ENCODE peak calls at places on chromosomes 11 and 22, in eight cellular contexts. M is activated CD4-positive, alpha-beta T cell treated with anti-CD3 and anti-CD28 coated beads for 4 hours; E is lower leg skin; X is globus pallidus; Y is PC-3; I is ovary; O is endodermal cell; T is fibroblast of pulmonary artery. H is an unnamed sample.

GRCh38 chr11:69656536-69657455 is 15.8 kb downstream of the CCND1 start:
- DNase-seq in E (no peak), X (no peak), Y (no peak), I (peak; percentile 4), T (no peak), M (no peak), O (peak; percentile 57), H (no peak)

GRCh38 chr11:130471731-130472433 is 23.4 kb downstream of the ADAMTS15 start:
- DNase-seq in O (no peak), T (no peak), M (no peak), I (no peak), X (no peak), Y (no peak), E (peak; percentile 86), H (no peak)

GRCh38 chr11:86938900-86939880 is 16.0 kb downstream of the FZD4 start:
- DNase-seq in X (peak; percentile 59), T (peak; percentile 80), Y (peak; percentile 83), E (no peak), M (no peak), I (no peak), O (no peak), H (no peak)

GRCh38 chr11:121930004-121930965 is 185.7 kb downstream of the BLID start:
- DNase-seq in Y (no peak), O (no peak), I (no peak), T (peak; percentile 46), X (peak; percentile 56), M (no peak), E (no peak), H (no peak)

GRCh38 chr11:60831501-60832079 is 10.3 kb upstream of the CCDC86 start:
- DNase-seq in E (no peak), M (no peak), Y (peak; percentile 94), T (no peak), I (no peak), X (no peak), O (no peak), H (no peak)

GRCh38 chr11:34154059-34154875 is 48.8 kb downstream of the NAT10 start:
- DNase-seq in O (no peak), T (no peak), M (no peak), I (no peak), X (no peak), E (no peak), Y (no peak), H (no peak)

GRCh38 chr22:26887456-26887855 is 230.1 kb downstream of the MIAT start:
- DNase-seq in O (no peak), M (no peak), I (no peak), Y (no peak), X (no peak), T (peak; percentile 84), E (no peak), H (no peak)

GRCh38 chr11:65911682-65912568 is 6.9 kb downstream of the C11orf68 start:
- DNase-seq in Y (peak; percentile 99), T (peak; percentile 80), E (peak; percentile 95), X (no peak), I (peak; percentile 72), M (no peak), O (peak; percentile 88), H (no peak)

GRCh38 chr11:60005360-60005759 is 11.6 kb upstream of the OOSP4B start:
- DNase-seq in O (no peak), X (no peak), Y (peak; percentile 75), E (no peak), M (no peak), T (no peak), I (no peak), H (no peak)

GRCh38 chr11:24965780-24966179 is 468.9 kb downstream of the LUZP2 start:
- DNase-seq in X (no peak), I (no peak), T (peak; percentile 7), E (no peak), Y (peak; percentile 8), O (no peak), M (no peak), H (no peak)

GRCh38 chr11:1202154-1202775 is 20.6 kb upstream of the MUC5B start:
- DNase-seq in O (peak; percentile 49), X (no peak), M (no peak), E (peak; percentile 72), T (no peak), I (no peak), Y (no peak), H (no peak)

GRCh38 chr11:69868003-69868865 is 49.0 kb upstream of the FGF3 start:
- DNase-seq in M (no peak), X (no peak), Y (no peak), I (no peak), T (no peak), E (peak; percentile 79), O (peak; percentile 55), H (no peak)

GRCh38 chr11:68840661-68841653 is 759 bp downstream of the CPT1A start:
- DNase-seq in E (peak; percentile 92), M (peak; percentile 6), O (peak; percentile 79), T (peak; percentile 56), Y (peak; percentile 59), I (peak; percentile 74), X (peak; percentile 29), H (no peak)

GRCh38 chr11:68216171-68216938 is 3.3 kb upstream of the KMT5B start:
- DNase-seq in O (no peak), T (no peak), E (no peak), Y (peak; percentile 15), X (no peak), I (no peak), M (no peak), H (no peak)

GRCh38 chr22:43289976-43290663 is 53.1 kb downstream of the SCUBE1 start:
- DNase-seq in E (peak; percentile 89), O (no peak), T (peak; percentile 23), Y (no peak), M (no peak), X (no peak), I (peak; percentile 73), H (no peak)

GRCh38 chr22:27911329-27911728 is 7.7 kb downstream of the PITPNB start:
- DNase-seq in E (no peak), T (peak; percentile 48), M (no peak), Y (no peak), O (no peak), I (no peak), X (no peak), H (no peak)

GRCh38 chr11:11856638-11857037 is 14.9 kb downstream of the USP47 start:
- DNase-seq in X (no peak), E (no peak), Y (peak; percentile 36), T (peak; percentile 26), M (no peak), I (no peak), O (no peak), H (no peak)

GRCh38 chr22:29748248-29748893 is 18.4 kb downstream of the ZMAT5 start:
- DNase-seq in I (no peak), M (no peak), E (no peak), Y (no peak), T (no peak), X (no peak), O (no peak), H (no peak)

GRCh38 chr11:46738887-46739286 is 19.9 kb downstream of the F2 start:
- DNase-seq in Y (no peak), M (no peak), E (peak; percentile 42), X (no peak), T (no peak), O (no peak), I (no peak), H (no peak)

GRCh38 chr22:30816413-30816812 is 121.7 kb downstream of the OSBP2 start:
- DNase-seq in T (no peak), M (no peak), E (no peak), Y (no peak), O (peak; percentile 65), I (no peak), X (no peak), H (no peak)

GRCh38 chr11:119218141-119218878 is 12.2 kb downstream of the CBL start:
- DNase-seq in Y (peak; percentile 99), T (peak; percentile 82), X (no peak), I (no peak), E (no peak), O (peak; percentile 2), M (peak; percentile 16), H (no peak)

GRCh38 chr22:45435544-45436139 is 22.1 kb downstream of the RIBC2 start:
- DNase-seq in T (peak; percentile 93), M (peak; percentile 82), O (peak; percentile 96), Y (peak; percentile 83), I (peak; percentile 90), E (peak; percentile 98), X (peak; percentile 74), H (peak; percentile 70)

GRCh38 chr11:61773356-61773755 is 19.0 kb downstream of the TMEM258 start:
- DNase-seq in Y (no peak), X (no peak), M (no peak), T (no peak), O (no peak), I (no peak), E (no peak), H (no peak)

GRCh38 chr22:33831651-33832050 is 88.6 kb downstream of the LARGE1 start:
- DNase-seq in E (no peak), X (no peak), O (no peak), M (no peak), T (no peak), Y (no peak), I (no peak), H (no peak)

GRCh38 chr11:46235777-46236688 is 41.4 kb upstream of the CREB3L1 start:
- DNase-seq in Y (no peak), E (no peak), M (no peak), T (peak; percentile 85), X (no peak), O (no peak), I (no peak), H (no peak)

GRCh38 chr11:6474423-6474792 is 667 bp upstream of the TRIM3 start:
- DNase-seq in Y (no peak), O (no peak), T (no peak), M (no peak), X (no peak), E (no peak), I (no peak), H (no peak)

GRCh38 chr11:134863294-134863693 is 451.3 kb upstream of the B3GAT1 start:
- DNase-seq in O (peak; percentile 61), T (no peak), M (no peak), Y (no peak), I (no peak), E (peak; percentile 32), X (no peak), H (no peak)

GRCh38 chr11:114169321-114169749 is 109.8 kb downstream of the ZBTB16 start:
- DNase-seq in T (no peak), O (no peak), E (peak; percentile 93), M (no peak), X (no peak), I (no peak), Y (no peak), H (no peak)

GRCh38 chr11:35781342-35782171 is 119.0 kb downstream of the TRIM44 start:
- DNase-seq in E (no peak), Y (peak; percentile 72), T (peak; percentile 47), X (no peak), M (no peak), I (no peak), O (peak; percentile 48), H (no peak)